ENCODE peak calls at places on chromosomes 7 and 10, in seven cellular contexts. I is BJ, L is spleen, H is hepatocyte, W is ovary, K is adrenal gland, B is fibroblast of the aortic adventitia. F is an unnamed sample.
A peak's percentile ranks its signal among the peaks of the same experiment; 100 is the strongest.

GRCh38 chr7:86248977-86249376 is 394.7 kb upstream of the GRM3 start:
- DNase-seq in I (no peak), L (no peak), H (no peak), W (no peak), K (no peak), B (no peak), F (no peak)

GRCh38 chr7:93890041-93890463 is 501 bp downstream of the TFPI2 start:
- DNase-seq in I (no peak), L (peak; percentile 75), H (peak; percentile 56), W (peak; percentile 73), K (no peak), B (peak; percentile 70), F (no peak)

GRCh38 chr7:23852135-23852534 is 142.1 kb downstream of the STK31 start:
- DNase-seq in I (no peak), L (no peak), H (no peak), W (no peak), K (no peak), B (peak; percentile 31), F (no peak)

GRCh38 chr7:1086588-1087461 is 1.1 kb upstream of the GPER1 start:
- DNase-seq in I (no peak), L (peak; percentile 91), H (peak; percentile 83), W (peak; percentile 83), K (peak; percentile 83), B (peak; percentile 66), F (no peak)

GRCh38 chr7:155862088-155862487 is 49.8 kb upstream of the SHH start:
- DNase-seq in I (no peak), L (no peak), H (no peak), W (no peak), K (peak; percentile 3), B (no peak), F (no peak)

GRCh38 chr7:95472521-95473160 is 13.1 kb upstream of the ASB4 start:
- DNase-seq in I (no peak), L (no peak), H (no peak), W (no peak), K (no peak), B (peak; percentile 40), F (peak; percentile 5)

GRCh38 chr10:46520941-46521340 is 35.5 kb downstream of the GPRIN2 start:
- DNase-seq in I (no peak), L (peak; percentile 70), H (no peak), W (peak; percentile 35), K (peak; percentile 22), B (peak; percentile 50), F (no peak)

GRCh38 chr10:78149193-78149592 is 115.5 kb downstream of the RPS24 start:
- DNase-seq in I (no peak), L (no peak), H (no peak), W (no peak), K (no peak), B (peak; percentile 42), F (no peak)

GRCh38 chr7:30184804-30185487 is 50.2 kb downstream of the MTURN start:
- DNase-seq in I (no peak), L (no peak), H (no peak), W (no peak), K (peak; percentile 88), B (no peak), F (no peak)

GRCh38 chr10:110005716-110006115 is 2.1 kb upstream of the ADD3 start:
- DNase-seq in I (peak; percentile 73), L (no peak), H (peak; percentile 65), W (no peak), K (peak; percentile 31), B (peak; percentile 88), F (peak; percentile 79)

GRCh38 chr10:24579911-24580310 is 143.8 kb downstream of the ARHGAP21 start:
- DNase-seq in I (no peak), L (no peak), H (no peak), W (no peak), K (no peak), B (no peak), F (no peak)

GRCh38 chr7:36821617-36822016 is 97.3 kb upstream of the AOAH start:
- DNase-seq in I (no peak), L (no peak), H (no peak), W (no peak), K (no peak), B (no peak), F (no peak)

GRCh38 chr7:85215098-85215497 is 28.2 kb upstream of the SEMA3D start:
- DNase-seq in I (no peak), L (no peak), H (no peak), W (no peak), K (no peak), B (no peak), F (no peak)

GRCh38 chr10:29712108-29712507 is 77.3 kb upstream of the SVIL start:
- DNase-seq in I (no peak), L (no peak), H (no peak), W (no peak), K (no peak), B (no peak), F (no peak)

GRCh38 chr7:7808626-7809025 is 90.2 kb upstream of the RPA3 start:
- DNase-seq in I (no peak), L (no peak), H (no peak), W (no peak), K (no peak), B (no peak), F (no peak)

GRCh38 chr7:68642727-68643126 is 955.5 kb upstream of the AUTS2 start:
- DNase-seq in I (no peak), L (no peak), H (no peak), W (no peak), K (no peak), B (no peak), F (no peak)

GRCh38 chr10:6054884-6055283 is 7.3 kb downstream of the IL2RA start:
- DNase-seq in I (no peak), L (no peak), H (no peak), W (no peak), K (no peak), B (no peak), F (no peak)

GRCh38 chr10:16756561-16757221 is 60.5 kb downstream of the RSU1 start:
- DNase-seq in I (no peak), L (no peak), H (no peak), W (no peak), K (no peak), B (peak; percentile 62), F (peak; percentile 37)

GRCh38 chr7:13031481-13031880 is 344.0 kb downstream of the ARL4A start:
- DNase-seq in I (no peak), L (no peak), H (no peak), W (no peak), K (no peak), B (no peak), F (no peak)

GRCh38 chr10:7046615-7047014 is 364.2 kb downstream of the SFMBT2 start:
- DNase-seq in I (no peak), L (no peak), H (no peak), W (no peak), K (no peak), B (no peak), F (no peak)

GRCh38 chr7:101926265-101926664 is 108.8 kb downstream of the CUX1 start:
- DNase-seq in I (no peak), L (peak; percentile 11), H (no peak), W (no peak), K (no peak), B (no peak), F (no peak)

GRCh38 chr7:101921061-101921460 is 103.6 kb downstream of the CUX1 start:
- DNase-seq in I (no peak), L (peak; percentile 59), H (no peak), W (peak; percentile 23), K (no peak), B (no peak), F (no peak)

GRCh38 chr7:101924171-101924570 is 106.7 kb downstream of the CUX1 start:
- DNase-seq in I (peak; percentile 60), L (peak; percentile 17), H (no peak), W (no peak), K (no peak), B (peak; percentile 79), F (no peak)

GRCh38 chr7:101922631-101923275 is 105.3 kb downstream of the CUX1 start:
- DNase-seq in I (no peak), L (peak; percentile 54), H (no peak), W (peak; percentile 29), K (no peak), B (no peak), F (no peak)

DNA sequence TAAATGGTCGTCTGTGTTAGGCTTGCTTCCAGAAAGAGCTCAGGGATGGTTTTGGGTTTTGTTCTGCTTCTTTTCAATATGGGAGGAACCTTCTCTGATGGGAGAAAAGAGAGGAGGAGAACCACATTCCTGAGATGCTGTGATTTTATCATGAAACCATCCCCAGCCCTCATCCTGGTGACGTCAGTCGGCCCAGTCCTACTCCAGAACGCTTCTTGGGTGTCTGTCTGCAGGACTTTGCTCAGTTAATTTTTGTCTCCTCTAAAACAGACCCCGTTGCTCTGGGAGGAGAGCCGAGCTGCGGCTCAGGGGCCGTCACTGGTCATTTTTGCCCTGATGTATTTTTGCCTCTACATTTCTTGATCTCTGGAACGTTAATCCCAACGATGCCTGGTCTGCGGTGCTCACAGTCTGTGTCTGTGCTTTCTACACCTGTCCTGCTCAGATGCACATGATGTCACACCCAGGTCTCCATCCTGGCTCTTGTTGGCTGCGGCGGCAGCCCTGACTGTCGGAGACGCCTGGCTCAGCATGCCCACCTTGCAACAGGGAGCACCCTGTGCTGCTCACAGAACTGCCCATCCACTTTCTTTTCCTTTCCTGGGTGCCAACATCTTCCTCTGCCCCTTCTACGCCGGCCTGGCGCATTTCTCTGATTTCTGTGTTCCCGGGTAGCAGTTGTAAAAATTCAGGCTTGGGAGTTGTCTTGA is 106.0 kb downstream of the CUX1 start:
- DNase-seq in I (peak; percentile 30), L (peak; percentile 43), H (no peak), W (no peak), K (no peak), B (peak; percentile 81), F (no peak)
- H3K4me3 ChIP-seq in I (no peak overlapping the region), L (no peak overlapping the region), H (no peak overlapping the region), W (no peak overlapping the region), K (no peak overlapping the region), B (no peak overlapping the region), F (no peak overlapping the region)

GRCh38 chr7:19663816-19664531 is 44.9 kb downstream of the POLR1F start:
- DNase-seq in I (no peak), L (no peak), H (no peak), W (no peak), K (no peak), B (no peak), F (no peak)
- H3K4me3 ChIP-seq in I (no peak overlapping the region), L (no peak overlapping the region), H (no peak overlapping the region), W (no peak overlapping the region), K (no peak overlapping the region), B (no peak overlapping the region), F (no peak overlapping the region)

GRCh38 chr10:72351479-72351878 is 3.2 kb downstream of the DNAJB12 start:
- DNase-seq in I (no peak), L (no peak), H (no peak), W (no peak), K (no peak), B (no peak), F (no peak)
- H3K4me3 ChIP-seq in I (no peak overlapping the region), L (no peak overlapping the region), H (no peak overlapping the region), W (no peak overlapping the region), K (no peak overlapping the region), B (no peak overlapping the region), F (no peak overlapping the region)

DNA sequence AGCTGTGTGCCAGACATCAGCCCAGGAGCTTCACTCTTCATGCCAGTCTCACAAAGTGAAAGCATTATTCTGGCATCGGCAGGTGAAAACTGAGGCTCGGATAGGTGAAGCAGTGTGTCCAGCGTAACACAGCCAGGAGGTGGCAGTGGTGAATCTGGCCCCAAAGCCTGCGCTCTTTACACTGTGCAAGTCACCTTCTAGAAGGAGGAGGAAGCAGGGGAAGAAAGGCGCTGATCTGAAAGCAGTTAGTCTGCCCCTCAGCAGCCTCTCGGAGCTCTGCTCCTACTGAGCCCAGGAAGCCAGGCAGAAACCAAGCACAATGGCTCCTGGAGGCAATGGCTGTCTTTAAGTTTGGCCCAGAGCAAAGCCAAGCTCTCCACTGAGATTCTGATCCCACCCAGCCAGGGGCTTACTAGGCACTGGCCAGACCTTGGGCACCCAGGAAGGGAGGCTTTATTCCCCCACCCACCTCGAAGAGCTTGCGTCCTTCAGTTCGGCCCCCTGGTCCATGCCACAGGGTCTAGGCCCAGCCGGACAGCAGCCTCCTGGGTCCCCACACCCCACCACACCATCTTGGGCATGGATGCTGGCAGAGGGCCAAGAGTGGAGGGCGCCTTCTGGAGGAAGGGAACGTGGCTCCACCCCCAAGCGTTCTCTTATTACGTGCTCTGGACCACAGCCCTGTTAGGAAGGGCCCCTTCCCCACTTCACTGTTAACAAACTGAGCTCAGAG is 104.5 kb downstream of the GRID1 start:
- DNase-seq in I (no peak), L (peak; percentile 59), H (peak; percentile 52), W (no peak), K (peak; percentile 21), B (no peak), F (no peak)
- H3K4me3 ChIP-seq in I (no peak overlapping the region), L (no peak overlapping the region), H (no peak overlapping the region), W (no peak overlapping the region), K (no peak overlapping the region), B (no peak overlapping the region), F (no peak overlapping the region)

F was measured in AG09309.